ENCODE peak calls at places on chromosomes 16 and 17, in six cellular contexts. I is heart left ventricle; L is CD4-positive, CD25-positive, alpha-beta regulatory T cell; C is heart right ventricle; P is GM12878; D is pancreas. J is an unnamed sample.

GRCh38 chr16:81574168-81574567 is 129.6 kb downstream of the CMIP start:
- ATAC-seq in I (no peak), L (no peak), D (peak), P (no peak), C (no peak), J (no peak)

GRCh38 chr17:49968380-49969133 is 433 bp upstream of the DLX4 start:
- ATAC-seq in D (peak), L (peak), I (peak), P (peak), C (peak), J (peak)

GRCh38 chr16:62596101-62596500 is 559.9 kb upstream of the CDH8 start:
- ATAC-seq in I (no peak), D (no peak), L (no peak), P (no peak), C (no peak), J (no peak)

GRCh38 chr16:72908362-72908838 is 139.5 kb downstream of the ZFHX3 start:
- ATAC-seq in D (peak), C (peak), P (peak), I (peak), L (no peak), J (no peak)

GRCh38 chr17:47957591-47958490 is at the start of gene PRR15L:
- ATAC-seq in L (no peak), C (no peak), D (peak), P (no peak), I (no peak), J (no peak)

GRCh38 chr16:31538199-31538598 is 10.5 kb downstream of the AHSP start:
- ATAC-seq in C (no peak), L (no peak), D (no peak), P (no peak), I (no peak), J (no peak)

GRCh38 chr17:64442550-64442971 is 6.4 kb upstream of the MILR1 start:
- ATAC-seq in P (peak), D (peak), L (peak), C (peak), I (peak), J (peak)

GRCh38 chr17:65514082-65514481 is 47.4 kb downstream of the AXIN2 start:
- ATAC-seq in P (peak), L (no peak), D (peak), I (peak), C (no peak), J (no peak)

GRCh38 chr17:19346351-19347255 is 15.9 kb downstream of the B9D1 start:
- ATAC-seq in L (no peak), I (peak), D (peak), C (peak), P (peak), J (peak)

GRCh38 chr17:80187090-80187489 is 17.3 kb downstream of the CARD14 start:
- ATAC-seq in D (peak), C (no peak), I (no peak), P (no peak), L (no peak), J (peak)

GRCh38 chr17:6276711-6277110 is 158.2 kb downstream of the AIPL1 start:
- ATAC-seq in I (no peak), L (no peak), D (no peak), P (no peak), C (no peak), J (no peak)

GRCh38 chr17:27938864-27939263 is 45.7 kb upstream of the LYRM9 start:
- ATAC-seq in I (no peak), D (no peak), C (no peak), P (peak), L (no peak), J (no peak)

GRCh38 chr16:84673561-84673960 is 25.2 kb downstream of the KLHL36 start:
- ATAC-seq in C (no peak), L (no peak), I (no peak), D (no peak), P (peak), J (no peak)

GRCh38 chr17:35448214-35448898 is at the start of gene SLFN13:
- ATAC-seq in C (peak), P (peak), L (peak), I (peak), D (peak), J (peak)

GRCh38 chr16:55643161-55643970 is 12.4 kb upstream of the SLC6A2 start:
- ATAC-seq in P (no peak), D (no peak), L (no peak), I (no peak), C (no peak), J (no peak)

GRCh38 chr17:43220511-43221125 is 7.8 kb downstream of the CCDC200 start:
- ATAC-seq in C (no peak), I (no peak), L (no peak), P (no peak), D (no peak), J (no peak)

DNA sequence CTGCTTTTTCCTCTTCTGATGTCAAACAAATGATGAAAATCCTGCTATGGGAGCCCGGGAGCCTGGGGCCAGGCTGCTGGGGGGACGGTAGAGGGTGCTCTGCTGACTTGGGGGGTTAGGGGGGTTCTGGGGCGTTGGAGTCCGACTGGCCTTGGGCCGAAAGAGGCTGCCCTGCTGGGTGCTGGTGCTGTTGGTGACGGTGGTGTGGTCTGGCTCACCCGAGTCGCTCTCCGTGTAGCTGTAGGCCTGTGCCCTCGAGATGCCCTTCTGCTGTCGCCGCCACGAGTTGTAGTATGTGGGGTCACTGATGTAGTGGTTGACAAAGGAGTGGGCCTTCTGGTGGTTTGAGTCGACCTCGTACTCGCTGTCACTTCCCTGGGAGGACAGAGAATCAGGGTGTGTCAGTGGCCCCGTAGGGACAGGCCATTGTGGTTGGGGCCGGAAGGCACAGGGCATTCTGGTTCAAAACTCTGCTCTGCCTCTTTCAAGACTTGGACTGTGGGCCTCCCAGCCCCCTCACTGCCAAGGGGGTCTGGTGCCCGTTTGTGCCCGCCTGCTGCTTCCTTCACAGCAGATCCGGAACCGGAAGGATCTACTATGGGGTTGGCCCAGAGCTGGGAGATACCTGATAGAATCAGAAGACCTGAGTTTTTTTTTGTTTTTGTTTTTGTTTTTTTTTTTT is 26.9 kb upstream of the CDC42EP4 start:
- ATAC-seq in I (no peak), D (no peak), L (no peak), P (no peak), C (no peak), J (no peak)
- H3K27ac ChIP-seq in I (no peak), D (no peak), L (no peak), P (no peak), C (peak), J (peak)

GRCh38 chr16:24139282-24139681 is 116.9 kb upstream of the CACNG3 start:
- ATAC-seq in C (no peak), L (peak), D (no peak), I (no peak), P (no peak), J (no peak)

GRCh38 chr16:24135624-24136296 is 120.4 kb upstream of the CACNG3 start:
- ATAC-seq in D (no peak), L (no peak), P (no peak), C (no peak), I (no peak), J (no peak)

GRCh38 chr16:24141917-24142316 is 114.2 kb upstream of the CACNG3 start:
- ATAC-seq in I (no peak), L (no peak), P (no peak), D (no peak), C (no peak), J (no peak)

GRCh38 chr16:24141466-24141865 is 114.7 kb upstream of the CACNG3 start:
- ATAC-seq in I (no peak), C (no peak), D (no peak), P (no peak), L (no peak), J (no peak)

GRCh38 chr16:24138024-24138423 is 118.1 kb upstream of the CACNG3 start:
- ATAC-seq in D (no peak), I (no peak), P (no peak), C (no peak), L (no peak), J (no peak)
- H3K4me3 ChIP-seq in D (no peak), I (no peak), P (no peak), C (no peak), L (no peak), J (no peak)

GRCh38 chr17:78305801-78306200 is 54.1 kb downstream of the SOCS3 start:
- ATAC-seq in C (no peak), L (no peak), D (no peak), I (no peak), P (no peak), J (no peak)

GRCh38 chr17:78302478-78302877 is 57.4 kb downstream of the SOCS3 start:
- ATAC-seq in P (no peak), L (no peak), D (no peak), C (no peak), I (no peak), J (no peak)

GRCh38 chr17:78306913-78307312 is 53.0 kb downstream of the SOCS3 start:
- ATAC-seq in D (no peak), C (no peak), P (no peak), I (no peak), L (no peak), J (no peak)

GRCh38 chr17:78304549-78305037 is 55.3 kb downstream of the SOCS3 start:
- ATAC-seq in P (no peak), D (no peak), C (peak), L (no peak), I (peak), J (peak)

GRCh38 chr17:78307887-78308633 is 51.8 kb downstream of the SOCS3 start:
- ATAC-seq in P (no peak), I (no peak), C (no peak), L (no peak), D (peak), J (no peak)
- H3K27ac ChIP-seq in P (no peak), I (no peak), C (no peak), L (no peak), D (no peak), J (no peak)

DNA sequence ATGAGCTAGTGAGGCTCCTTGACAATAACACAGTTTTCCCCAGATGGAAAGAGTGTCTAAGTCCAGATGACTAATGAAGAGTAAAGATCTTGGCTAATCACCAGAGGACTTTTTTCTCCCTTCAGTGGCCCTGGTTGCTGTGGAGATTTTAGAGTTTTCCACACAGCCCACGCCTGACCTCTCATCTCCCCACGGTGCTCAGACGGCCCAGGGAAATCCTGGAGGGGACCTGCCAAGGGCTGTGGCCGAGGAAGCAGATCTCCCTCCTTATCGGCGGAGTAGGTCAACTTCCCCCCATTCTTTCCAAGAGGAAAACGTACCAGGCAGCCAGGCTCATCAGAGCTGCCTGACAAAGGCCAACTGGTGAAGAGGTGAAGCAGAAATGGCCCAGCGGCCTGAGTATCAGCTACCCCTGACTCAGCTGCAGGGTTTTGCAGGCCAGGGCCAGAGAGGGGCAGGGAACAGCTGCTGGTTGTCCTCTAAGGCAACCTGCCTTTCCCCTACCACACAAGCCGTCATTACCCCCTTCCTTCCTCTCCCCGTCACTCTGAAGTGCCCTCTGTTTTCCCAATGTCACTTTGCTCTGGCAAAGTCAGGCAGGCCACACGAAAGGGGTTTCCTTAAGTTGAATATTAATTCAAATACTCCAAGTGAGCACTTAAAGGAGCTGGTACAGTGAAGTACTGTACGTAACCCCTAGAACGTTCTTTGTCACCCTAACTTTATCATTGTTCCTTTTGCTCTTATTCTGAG is 140.2 kb upstream of the ADAMTS18 start:
- ATAC-seq in P (no peak), I (peak), D (peak), C (peak), L (no peak), J (peak)
- H3K4me3 ChIP-seq in P (no peak), I (no peak), D (no peak), C (no peak), L (no peak), J (no peak)

DNA sequence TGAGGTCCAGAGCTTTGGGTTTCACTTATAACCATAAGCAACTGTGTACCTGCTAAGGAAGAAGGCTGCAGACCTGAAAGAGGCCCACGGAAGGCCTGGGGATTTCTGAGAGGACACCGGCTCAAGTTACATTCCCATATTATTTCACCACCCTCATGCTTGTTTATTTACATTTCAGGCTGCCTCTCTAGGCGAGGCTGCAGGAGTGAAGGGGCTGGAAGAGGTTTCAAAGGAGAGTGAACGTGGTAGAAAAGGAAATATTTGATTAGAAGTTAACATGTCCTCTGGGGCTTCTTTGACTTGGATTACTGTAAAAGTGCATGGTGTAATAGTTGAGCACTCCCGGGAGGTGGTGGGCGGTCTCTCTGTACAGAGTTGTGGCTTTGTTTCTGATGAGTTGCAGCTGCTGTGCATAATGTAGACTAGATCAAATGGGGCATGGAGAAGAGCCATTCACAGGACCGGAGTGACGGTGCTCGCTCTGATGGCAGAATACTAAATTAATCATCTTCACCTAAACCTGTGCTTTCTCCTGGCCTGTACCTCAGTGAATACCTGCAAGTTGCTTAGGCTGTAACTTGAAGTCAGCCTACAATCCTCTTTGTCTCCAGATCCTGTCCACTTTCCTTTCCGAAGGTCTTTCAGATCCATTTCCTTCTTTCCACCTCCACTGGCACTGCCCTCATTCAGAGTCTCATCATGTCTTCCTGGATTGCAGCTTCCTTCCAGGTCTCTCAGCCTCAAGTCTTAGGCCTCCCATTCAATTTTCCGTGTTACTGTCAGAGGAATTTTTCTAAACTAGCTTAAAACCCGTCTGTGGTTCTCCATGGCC is 1.9 kb upstream of the CPD start:
- ATAC-seq in D (no peak), L (no peak), P (peak), I (peak), C (no peak), J (no peak)
- H3K27ac ChIP-seq in D (no peak), L (no peak), P (peak), I (no peak), C (no peak), J (no peak)

J was measured in gastroesophageal sphincter.